ENCODE peak calls at places on chromosomes 16 and 17, in ten cellular contexts. D is AG04450, K is upper lobe of right lung, B is right lobe of liver, R is ovary, E is brain microvascular endothelial cell, U is PC-9, F is heart left ventricle, A is Panc1, V is SK-N-SH. Q is an unnamed sample.

GRCh38 chr16:79621027-79621426 is 20.5 kb upstream of the MAF start:
- DNase-seq in D (no peak), K (no peak), B (no peak), R (no peak), E (no peak), U (no peak), F (no peak), A (no peak), V (no peak), Q (no peak)

GRCh38 chr17:10328206-10328605 is 44.6 kb downstream of the MYH13 start:
- DNase-seq in D (no peak), K (no peak), B (no peak), R (no peak), E (no peak), U (no peak), F (no peak), A (no peak), V (no peak), Q (no peak)

GRCh38 chr16:23587726-23588125 is 8.4 kb downstream of the NDUFAB1 start:
- DNase-seq in D (peak; percentile 91), K (no peak), B (no peak), R (no peak), E (peak; percentile 87), U (no peak), F (no peak), A (no peak), V (no peak), Q (no peak)

GRCh38 chr17:82781894-82782274 is 30.0 kb downstream of the TBCD start:
- DNase-seq in D (peak; percentile 50), K (peak; percentile 91), B (peak; percentile 81), R (peak; percentile 89), E (peak; percentile 75), U (peak; percentile 85), F (peak; percentile 85), A (peak; percentile 24), V (peak; percentile 98), Q (peak; percentile 86)

GRCh38 chr17:82031885-82032627 is 578 bp downstream of the RAC3 start:
- DNase-seq in D (no peak), K (no peak), B (no peak), R (no peak), E (no peak), U (peak; percentile 79), F (no peak), A (no peak), V (peak; percentile 85), Q (no peak)

GRCh38 chr17:29386760-29387159 is 3.4 kb upstream of the TAOK1 start:
- DNase-seq in D (no peak), K (no peak), B (no peak), R (no peak), E (no peak), U (no peak), F (no peak), A (no peak), V (no peak), Q (no peak)

GRCh38 chr17:56978441-56979090 is 635 bp downstream of the SCPEP1 start:
- DNase-seq in D (no peak), K (no peak), B (no peak), R (no peak), E (no peak), U (no peak), F (no peak), A (no peak), V (peak; percentile 52), Q (no peak)

GRCh38 chr17:50348522-50349240 is 2.8 kb downstream of the XYLT2 start:
- DNase-seq in D (no peak), K (peak; percentile 18), B (no peak), R (no peak), E (no peak), U (no peak), F (no peak), A (no peak), V (no peak), Q (no peak)

GRCh38 chr17:37066322-37066905 is 117.7 kb downstream of the AATF start:
- DNase-seq in D (no peak), K (no peak), B (no peak), R (no peak), E (no peak), U (no peak), F (no peak), A (no peak), V (no peak), Q (no peak)

GRCh38 chr17:43018008-43018853 is 4.0 kb downstream of the VAT1 start:
- DNase-seq in D (no peak), K (no peak), B (no peak), R (no peak), E (no peak), U (no peak), F (no peak), A (no peak), V (peak; percentile 82), Q (no peak)

GRCh38 chr17:34852614-34853013 is 108.6 kb downstream of the CCT6B start:
- DNase-seq in D (no peak), K (no peak), B (no peak), R (no peak), E (no peak), U (no peak), F (no peak), A (no peak), V (no peak), Q (no peak)

GRCh38 chr17:55432358-55433028 is 10.9 kb upstream of the MMD start:
- DNase-seq in D (no peak), K (no peak), B (no peak), R (no peak), E (no peak), U (no peak), F (no peak), A (no peak), V (no peak), Q (no peak)

GRCh38 chr17:81329927-81330883 is 35.1 kb upstream of the SLC38A10 start:
- DNase-seq in D (no peak), K (peak; percentile 84), B (no peak), R (no peak), E (no peak), U (peak; percentile 75), F (no peak), A (no peak), V (no peak), Q (no peak)

GRCh38 chr17:60089097-60089844 is 10.6 kb upstream of the HEATR6 start:
- DNase-seq in D (no peak), K (no peak), B (no peak), R (no peak), E (no peak), U (no peak), F (no peak), A (no peak), V (no peak), Q (no peak)

GRCh38 chr16:892536-893255 is 78.1 kb downstream of the LMF1 start:
- DNase-seq in D (no peak), K (no peak), B (no peak), R (no peak), E (no peak), U (no peak), F (no peak), A (no peak), V (no peak), Q (no peak)

GRCh38 chr17:41340934-41341861 is 9.4 kb downstream of the KRT33A start:
- DNase-seq in D (no peak), K (no peak), B (no peak), R (no peak), E (no peak), U (no peak), F (no peak), A (no peak), V (no peak), Q (no peak)

GRCh38 chr16:69199382-69199781 is 12.4 kb downstream of the SNTB2 start:
- DNase-seq in D (no peak), K (no peak), B (no peak), R (no peak), E (no peak), U (peak; percentile 71), F (no peak), A (no peak), V (no peak), Q (peak; percentile 48)

GRCh38 chr16:67988675-67989074 is 8.4 kb upstream of the DPEP3 start:
- DNase-seq in D (no peak), K (no peak), B (no peak), R (no peak), E (no peak), U (no peak), F (no peak), A (no peak), V (no peak), Q (no peak)
- H3K4me3 ChIP-seq in D (no peak overlapping the region), K (no peak overlapping the region), B (no peak overlapping the region), R (no peak overlapping the region), E (no peak overlapping the region), U (no peak overlapping the region), F (no peak overlapping the region), A (no peak overlapping the region), V (no peak overlapping the region), Q (no peak overlapping the region)

GRCh38 chr16:11687606-11688519 is 19.6 kb downstream of the SNN start:
- DNase-seq in D (no peak), K (no peak), B (no peak), R (no peak), E (no peak), U (no peak), F (no peak), A (no peak), V (no peak), Q (no peak)
- H3K4me3 ChIP-seq in D (no peak overlapping the region), K (no peak overlapping the region), B (no peak overlapping the region), R (no peak overlapping the region), E (no peak overlapping the region), U (no peak overlapping the region), F (no peak overlapping the region), A (no peak overlapping the region), V (no peak overlapping the region), Q (no peak overlapping the region)

GRCh38 chr17:67290244-67290993 is 45.4 kb upstream of the HELZ start:
- DNase-seq in D (no peak), K (no peak), B (no peak), R (no peak), E (no peak), U (no peak), F (no peak), A (no peak), V (no peak), Q (no peak)

GRCh38 chr17:67290994-67291362 is 46.0 kb upstream of the HELZ start:
- DNase-seq in D (no peak), K (no peak), B (no peak), R (peak; percentile 46), E (no peak), U (no peak), F (peak; percentile 38), A (no peak), V (peak; percentile 39), Q (no peak)

GRCh38 chr17:67294451-67295199 is 49.6 kb upstream of the HELZ start:
- DNase-seq in D (no peak), K (no peak), B (no peak), R (no peak), E (no peak), U (no peak), F (no peak), A (no peak), V (no peak), Q (no peak)

GRCh38 chr17:67289174-67289876 is 44.3 kb upstream of the HELZ start:
- DNase-seq in D (peak; percentile 8), K (peak; percentile 71), B (peak; percentile 73), R (peak; percentile 93), E (peak; percentile 25), U (no peak), F (peak; percentile 92), A (no peak), V (no peak), Q (peak; percentile 53)

GRCh38 chr17:67293251-67294203 is 48.5 kb upstream of the HELZ start:
- DNase-seq in D (no peak), K (peak; percentile 85), B (peak; percentile 75), R (peak; percentile 74), E (peak; percentile 39), U (peak; percentile 22), F (peak; percentile 64), A (peak; percentile 18), V (peak; percentile 62), Q (no peak)
- H3K4me3 ChIP-seq in D (no peak overlapping the region), K (no peak overlapping the region), B (no peak overlapping the region), R (no peak overlapping the region), E (no peak overlapping the region), U (no peak overlapping the region), F (no peak overlapping the region), A (no peak overlapping the region), V (no peak overlapping the region), Q (no peak overlapping the region)

GRCh38 chr17:39606434-39607056 is 1.2 kb downstream of the NEUROD2 start:
- DNase-seq in D (no peak), K (no peak), B (no peak), R (no peak), E (no peak), U (no peak), F (no peak), A (no peak), V (no peak), Q (no peak)
- H3K4me3 ChIP-seq in D (no peak overlapping the region), K (no peak overlapping the region), B (no peak overlapping the region), R (no peak overlapping the region), E (no peak overlapping the region), U (no peak overlapping the region), F (peak overlapping the region; percentile 25), A (peak overlapping the region; percentile 20), V (no peak overlapping the region), Q (no peak overlapping the region)

Q was measured in breast epithelium.